ENCODE peak calls at places on chromosomes 3 and 15, in four cellular contexts. Q is stomach, J is ovary, Y is adrenal gland. X is an unnamed sample.

GRCh38 chr3:146513386-146514051 is 30.9 kb downstream of the PLSCR1 start:
- DNase-seq in Y (no peak), Q (no peak), J (no peak), X (no peak)

GRCh38 chr3:97882975-97883598 is 61.3 kb downstream of the CRYBG3 start:
- DNase-seq in Q (peak), Y (no peak), J (no peak), X (no peak)

GRCh38 chr3:24595801-24596200 is 101.2 kb upstream of the THRB start:
- DNase-seq in Y (no peak), J (no peak), Q (no peak), X (no peak)

GRCh38 chr3:197103766-197104165 is 74.1 kb upstream of the MELTF start:
- DNase-seq in Y (no peak), Q (no peak), J (no peak), X (no peak)

GRCh38 chr3:165440380-165440779 is 244.2 kb upstream of the SLITRK3 start:
- DNase-seq in Q (no peak), J (no peak), Y (no peak), X (no peak)

GRCh38 chr15:81008312-81008711 is 7.6 kb downstream of the TLNRD1 start:
- DNase-seq in J (no peak), Q (no peak), Y (no peak), X (no peak)

GRCh38 chr3:152365766-152366593 is 97.3 kb downstream of the MBNL1 start:
- DNase-seq in Q (no peak), J (no peak), Y (no peak), X (no peak)

GRCh38 chr15:89419370-89419984 is 76.9 kb downstream of the RHCG start:
- DNase-seq in Y (peak), J (no peak), Q (no peak), X (no peak)

GRCh38 chr3:150180349-150180748 is 209.7 kb upstream of the PFN2 start:
- DNase-seq in Q (no peak), Y (no peak), J (no peak), X (peak)

GRCh38 chr3:99753268-99753975 is 64.2 kb upstream of the CMSS1 start:
- DNase-seq in J (peak), Q (no peak), Y (peak), X (no peak)

GRCh38 chr15:90902996-90903732 is at the start of gene MAN2A2:
- DNase-seq in Y (peak), J (peak), Q (peak), X (no peak)
- TF ChIP-seq POLR2A in Y (peak), J (no peak), Q (no peak), X (no peak)

DNA sequence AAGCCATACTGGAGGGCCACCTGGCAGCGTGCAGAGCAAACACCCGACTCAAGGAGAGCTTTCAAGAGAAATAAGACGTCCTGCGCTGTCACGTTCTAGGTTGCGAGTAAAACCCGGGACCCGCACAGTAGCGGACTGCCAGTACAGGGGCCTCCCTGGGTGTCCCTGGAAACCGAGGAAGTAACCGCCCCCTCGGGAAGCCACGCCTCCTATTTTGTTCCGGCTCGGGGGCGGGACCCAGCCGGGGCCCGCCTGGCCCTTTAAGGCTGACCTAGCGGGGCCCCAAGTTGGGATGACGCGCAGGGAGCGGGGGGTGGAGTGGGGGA is 218 bp upstream of the MAPKAPK3 start:
- DNase-seq in Q (peak), J (peak), Y (peak), X (peak)
- TF ChIP-seq POLR2A in Q (no peak), J (peak), Y (no peak), X (peak)

GRCh38 chr15:75335705-75336355 is at the start of gene COMMD4:
- DNase-seq in Q (peak), J (peak), Y (peak), X (peak)
- TF ChIP-seq POLR2A in Q (no peak), J (no peak), Y (peak), X (no peak)

DNA sequence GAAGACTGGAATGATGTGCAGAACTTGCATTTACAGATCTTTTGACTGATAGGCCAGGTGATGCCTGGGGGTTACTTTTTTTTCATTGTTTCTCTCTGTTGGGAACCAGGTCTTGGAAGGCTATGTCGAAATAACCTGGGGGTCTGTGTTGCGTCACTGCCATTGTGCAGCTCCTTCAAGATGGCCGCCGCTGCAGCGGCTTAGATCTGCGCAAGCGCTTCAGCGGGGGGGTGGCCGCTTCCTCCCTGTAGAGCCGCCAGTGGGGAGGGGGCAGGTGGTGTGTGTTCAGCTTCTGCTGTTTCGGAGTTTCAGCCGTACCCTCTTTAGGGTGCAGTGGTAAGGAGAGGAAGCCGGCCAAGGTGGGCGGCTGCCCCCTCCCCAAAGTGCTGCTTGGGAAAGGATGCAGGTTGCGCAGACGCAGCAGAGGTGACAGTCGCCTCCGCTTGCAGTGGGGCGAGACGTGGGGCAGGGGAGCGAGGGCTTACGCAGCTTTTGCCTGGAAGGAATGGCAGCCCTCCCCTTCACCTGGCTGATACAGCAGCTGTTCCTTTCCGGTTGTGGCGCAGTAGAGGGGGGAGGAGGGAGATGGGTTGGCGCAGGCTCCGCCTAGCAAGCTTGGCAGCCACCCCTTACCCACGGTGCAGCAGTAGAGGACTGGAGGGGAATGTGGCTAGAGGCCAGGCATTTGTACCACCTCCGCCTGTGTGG is 1.5 kb downstream of the SNRPN start:
- DNase-seq in J (peak), Y (peak), Q (peak), X (peak)
- TF ChIP-seq POLR2A in J (no peak), Y (peak), Q (no peak), X (no peak)

GRCh38 chr3:11563159-11563558 is 80.6 kb downstream of the VGLL4 start:
- DNase-seq in Q (no peak), J (no peak), Y (peak), X (no peak)
- TF ChIP-seq POLR2A in Q (no peak), J (no peak), Y (no peak), X (no peak)

GRCh38 chr3:107431298-107432012 is 54.2 kb downstream of the CCDC54 start:
- DNase-seq in Q (peak), Y (peak), J (peak), X (peak)
- TF ChIP-seq POLR2A in Q (no peak), Y (peak), J (peak), X (no peak)

DNA sequence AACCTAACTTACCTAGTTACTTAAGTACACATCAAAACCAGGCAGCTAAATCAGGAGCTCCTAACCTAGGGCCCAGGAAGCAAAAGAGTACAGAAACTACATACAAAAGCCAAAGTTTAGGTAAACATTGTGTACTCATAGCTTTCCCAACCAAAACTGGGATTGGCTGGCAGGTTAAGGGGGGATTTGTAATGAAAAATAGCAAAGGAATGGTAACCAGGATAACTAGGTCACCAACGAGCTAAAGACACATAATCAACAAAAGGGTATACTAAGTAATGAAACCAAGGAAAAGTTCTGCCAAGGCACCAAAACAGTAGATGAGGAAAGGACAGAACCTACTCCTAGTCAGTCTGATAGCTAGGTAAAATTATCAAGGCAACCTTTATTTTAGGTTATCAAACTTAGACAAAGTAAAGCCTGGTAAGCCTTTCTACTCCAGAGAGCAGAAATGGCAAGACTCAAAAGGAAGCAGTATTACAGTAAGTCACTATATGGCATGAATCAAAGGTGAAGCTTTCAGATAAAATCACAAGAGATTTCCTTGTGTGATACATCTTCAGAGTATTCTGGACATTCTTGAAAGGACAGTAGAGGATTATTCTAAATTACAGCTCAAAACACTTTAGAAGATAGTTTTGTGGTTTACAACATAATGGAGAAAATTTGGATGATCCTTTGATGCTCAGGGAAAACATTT is 10.2 kb downstream of the TRA2B start:
- DNase-seq in Y (no peak), Q (no peak), J (no peak), X (no peak)
- TF ChIP-seq POLR2A in Y (no peak), Q (no peak), J (no peak), X (no peak)

DNA sequence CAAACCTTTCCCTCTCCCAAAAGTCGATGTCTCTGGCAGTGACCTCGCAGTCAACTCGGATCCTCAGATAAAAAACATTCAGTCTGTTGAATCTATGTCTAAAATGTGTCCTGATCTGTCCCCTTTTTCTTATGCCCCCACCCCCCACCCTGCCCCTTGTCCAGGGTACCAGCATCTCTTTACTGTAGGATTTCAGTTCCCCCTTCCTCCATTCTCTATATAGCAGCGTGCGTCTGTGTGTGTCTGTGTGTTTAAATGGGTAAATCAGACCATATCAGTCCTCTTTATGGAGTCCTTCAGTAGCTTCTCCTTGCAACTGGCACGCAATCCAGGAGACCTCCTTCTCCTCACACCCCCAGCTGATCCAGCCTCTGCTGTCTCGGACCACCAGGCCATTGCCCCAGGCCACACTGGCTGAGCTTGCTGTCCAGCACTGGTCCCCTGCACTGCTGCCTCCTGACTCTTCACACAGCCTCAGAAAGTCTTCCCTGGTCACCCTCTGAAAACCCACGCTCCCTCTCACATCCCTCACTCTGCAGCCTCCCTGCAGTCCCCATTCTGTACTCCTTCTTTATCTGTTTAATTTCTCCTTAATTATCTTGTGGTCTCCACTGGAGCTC is 1.5 kb downstream of the LRRK1 start:
- DNase-seq in J (peak), Y (no peak), Q (no peak), X (no peak)
- TF ChIP-seq POLR2A in J (no peak), Y (no peak), Q (no peak), X (no peak)

GRCh38 chr15:67520976-67521769 is at the start of gene C15orf61:
- DNase-seq in J (peak), Q (peak), Y (peak), X (peak)
- TF ChIP-seq POLR2A in J (peak), Q (no peak), Y (peak), X (peak)

GRCh38 chr3:47009225-47010049 is 30.0 kb downstream of the NBEAL2 start:
- DNase-seq in J (peak), Q (peak), Y (peak), X (peak)
- TF ChIP-seq POLR2A in J (peak), Q (no peak), Y (peak), X (peak)